ENCODE peak calls at places on chromosomes 1 and 21, in nine cellular contexts. J, B, N, H, C, X, T, I and Y are unnamed samples.

GRCh38 chr1:30023300-30024022 is 699.9 kb downstream of the MATN1 start:
- DNase-seq in N (no peak), I (no peak), C (no peak), X (no peak), H (no peak), T (no peak), B (no peak), J (no peak), Y (no peak)

GRCh38 chr1:226625832-226626576 is 77.4 kb downstream of the STUM start:
- DNase-seq in H (no peak), I (no peak), T (no peak), C (no peak), X (no peak), N (no peak), B (no peak), J (no peak), Y (no peak)

GRCh38 chr1:180165096-180165495 is 10.4 kb downstream of the QSOX1 start:
- DNase-seq in I (no peak), B (no peak), J (no peak), H (no peak), X (no peak), T (no peak), C (no peak), N (no peak), Y (no peak)

GRCh38 chr1:221527886-221528634 is 213.8 kb downstream of the DUSP10 start:
- DNase-seq in H (no peak), C (no peak), I (no peak), N (no peak), X (no peak), T (no peak), B (no peak), J (no peak), Y (no peak)

GRCh38 chr1:167460836-167461235 is 57.5 kb downstream of the CD247 start:
- DNase-seq in J (no peak), T (no peak), X (no peak), N (no peak), C (no peak), I (no peak), B (no peak), H (no peak), Y (no peak)

GRCh38 chr1:66300280-66300973 is 233.5 kb upstream of the SGIP1 start:
- DNase-seq in B (no peak), C (no peak), T (no peak), I (no peak), N (no peak), X (no peak), J (no peak), H (no peak), Y (no peak)

GRCh38 chr21:38156200-38156599 is 100.6 kb upstream of the KCNJ15 start:
- DNase-seq in H (no peak), X (no peak), J (no peak), I (no peak), B (no peak), T (no peak), C (no peak), N (no peak), Y (no peak)

GRCh38 chr1:178918955-178919354 is 48.1 kb upstream of the ANGPTL1 start:
- DNase-seq in C (no peak), J (no peak), B (no peak), N (no peak), X (no peak), T (no peak), H (no peak), I (no peak), Y (no peak)

GRCh38 chr1:42152119-42152518 is 1.1 kb upstream of the GUCA2B start:
- DNase-seq in H (no peak), C (no peak), I (no peak), N (no peak), T (no peak), X (no peak), J (no peak), B (no peak), Y (no peak)

GRCh38 chr1:168136709-168137514 is at the start of gene GPR161:
- DNase-seq in N (peak; percentile 9), T (no peak), X (no peak), B (peak; percentile 44), J (no peak), H (peak; percentile 19), C (peak; percentile 42), I (peak; percentile 67), Y (no peak)

GRCh38 chr1:38341694-38342093 is 295.1 kb upstream of the POU3F1 start:
- DNase-seq in J (no peak), C (no peak), T (no peak), X (no peak), N (no peak), H (no peak), I (no peak), B (no peak), Y (no peak)

GRCh38 chr1:162285149-162285561 is 91.5 kb downstream of the SPATA46 start:
- DNase-seq in C (no peak), J (no peak), B (no peak), I (peak; percentile 15), X (no peak), T (no peak), H (no peak), N (no peak), Y (no peak)

GRCh38 chr1:109866071-109866470 is 44.6 kb upstream of the CSF1 start:
- DNase-seq in I (no peak), C (no peak), B (no peak), T (no peak), N (no peak), J (no peak), X (no peak), H (no peak), Y (no peak)

GRCh38 chr1:192580351-192580962 is 4.9 kb downstream of the RGS1 start:
- DNase-seq in H (peak; percentile 85), N (peak; percentile 40), X (no peak), T (no peak), B (peak; percentile 59), J (no peak), I (no peak), C (no peak), Y (no peak)

GRCh38 chr21:46063227-46063626 is 34.7 kb upstream of the COL6A2 start:
- DNase-seq in B (no peak), T (no peak), N (no peak), X (no peak), J (no peak), I (no peak), C (no peak), H (peak; percentile 62), Y (no peak)

GRCh38 chr1:89724369-89725015 is 91.6 kb downstream of the LRRC8C start:
- DNase-seq in C (no peak), J (peak; percentile 63), B (peak; percentile 92), X (peak; percentile 33), I (peak; percentile 19), H (peak; percentile 85), N (peak; percentile 38), T (no peak), Y (no peak)

GRCh38 chr1:68281946-68282615 is 49.8 kb upstream of the WLS start:
- DNase-seq in H (no peak), I (no peak), C (no peak), B (peak; percentile 3), T (no peak), N (no peak), X (no peak), J (no peak), Y (no peak)